ENCODE peak calls at places on chromosomes 3 and 15, in nine cellular contexts. One of them, this sample, is unnamed.

GRCh38 chr3:191290311-191291025 is 38.7 kb upstream of the CCDC50 start:
- DNase-seq in colonic mucosa: no peak
- DNase-seq in astrocyte of the spinal cord: peak
- DNase-seq in cardiac fibroblast: peak
- DNase-seq in HepG2: no peak
- DNase-seq in HFFc6: no peak
- DNase-seq in fibroblast of pulmonary artery: no peak
- DNase-seq in lower lobe of right lung: no peak
- DNase-seq in choroid plexus epithelial cell: peak
- DNase-seq in this sample: no peak

GRCh38 chr3:18712713-18713575 is 287.8 kb upstream of the SATB1 start:
- DNase-seq in colonic mucosa: no peak
- DNase-seq in astrocyte of the spinal cord: no peak
- DNase-seq in cardiac fibroblast: no peak
- DNase-seq in HepG2: no peak
- DNase-seq in HFFc6: no peak
- DNase-seq in fibroblast of pulmonary artery: no peak
- DNase-seq in lower lobe of right lung: no peak
- DNase-seq in choroid plexus epithelial cell: no peak
- DNase-seq in this sample: no peak

GRCh38 chr3:186239321-186239720 is 122.7 kb downstream of the DGKG start:
- DNase-seq in colonic mucosa: no peak
- DNase-seq in astrocyte of the spinal cord: peak
- DNase-seq in cardiac fibroblast: peak
- DNase-seq in HepG2: no peak
- DNase-seq in HFFc6: no peak
- DNase-seq in fibroblast of pulmonary artery: peak
- DNase-seq in lower lobe of right lung: no peak
- DNase-seq in choroid plexus epithelial cell: no peak
- DNase-seq in this sample: no peak

GRCh38 chr3:182618085-182618732 is 175.1 kb upstream of the ATP11B start:
- DNase-seq in colonic mucosa: no peak
- DNase-seq in astrocyte of the spinal cord: peak
- DNase-seq in cardiac fibroblast: peak
- DNase-seq in HepG2: peak
- DNase-seq in HFFc6: no peak
- DNase-seq in fibroblast of pulmonary artery: peak
- DNase-seq in lower lobe of right lung: no peak
- DNase-seq in choroid plexus epithelial cell: peak
- DNase-seq in this sample: no peak

GRCh38 chr3:53616330-53616729 is 121.9 kb downstream of the CACNA1D start:
- DNase-seq in colonic mucosa: no peak
- DNase-seq in astrocyte of the spinal cord: no peak
- DNase-seq in cardiac fibroblast: no peak
- DNase-seq in HepG2: no peak
- DNase-seq in HFFc6: no peak
- DNase-seq in fibroblast of pulmonary artery: no peak
- DNase-seq in lower lobe of right lung: no peak
- DNase-seq in choroid plexus epithelial cell: no peak
- DNase-seq in this sample: no peak

GRCh38 chr3:30538787-30539186 is 67.6 kb upstream of the TGFBR2 start:
- DNase-seq in colonic mucosa: no peak
- DNase-seq in astrocyte of the spinal cord: peak
- DNase-seq in cardiac fibroblast: peak
- DNase-seq in HepG2: no peak
- DNase-seq in HFFc6: peak
- DNase-seq in fibroblast of pulmonary artery: peak
- DNase-seq in lower lobe of right lung: no peak
- DNase-seq in choroid plexus epithelial cell: peak
- DNase-seq in this sample: no peak

GRCh38 chr3:66053009-66053782 is 14.5 kb upstream of the MAGI1 start:
- DNase-seq in colonic mucosa: no peak
- DNase-seq in astrocyte of the spinal cord: no peak
- DNase-seq in cardiac fibroblast: peak
- DNase-seq in HepG2: no peak
- DNase-seq in HFFc6: no peak
- DNase-seq in fibroblast of pulmonary artery: peak
- DNase-seq in lower lobe of right lung: peak
- DNase-seq in choroid plexus epithelial cell: peak
- DNase-seq in this sample: no peak

GRCh38 chr3:111418388-111418787 is 123.6 kb upstream of the CD96 start:
- DNase-seq in colonic mucosa: no peak
- DNase-seq in astrocyte of the spinal cord: no peak
- DNase-seq in cardiac fibroblast: no peak
- DNase-seq in HepG2: no peak
- DNase-seq in HFFc6: no peak
- DNase-seq in fibroblast of pulmonary artery: no peak
- DNase-seq in lower lobe of right lung: no peak
- DNase-seq in choroid plexus epithelial cell: no peak
- DNase-seq in this sample: no peak

GRCh38 chr3:187798531-187799520 is 53.6 kb upstream of the BCL6 start:
- DNase-seq in colonic mucosa: no peak
- DNase-seq in astrocyte of the spinal cord: no peak
- DNase-seq in cardiac fibroblast: no peak
- DNase-seq in HepG2: no peak
- DNase-seq in HFFc6: no peak
- DNase-seq in fibroblast of pulmonary artery: no peak
- DNase-seq in lower lobe of right lung: no peak
- DNase-seq in choroid plexus epithelial cell: no peak
- DNase-seq in this sample: no peak

GRCh38 chr3:71144525-71145253 is 438.8 kb downstream of the FOXP1 start:
- DNase-seq in colonic mucosa: no peak
- DNase-seq in astrocyte of the spinal cord: no peak
- DNase-seq in cardiac fibroblast: peak
- DNase-seq in HepG2: no peak
- DNase-seq in HFFc6: no peak
- DNase-seq in fibroblast of pulmonary artery: no peak
- DNase-seq in lower lobe of right lung: no peak
- DNase-seq in choroid plexus epithelial cell: no peak
- DNase-seq in this sample: no peak

GRCh38 chr3:135362889-135363288 is 567.8 kb downstream of the EPHB1 start:
- DNase-seq in colonic mucosa: no peak
- DNase-seq in astrocyte of the spinal cord: no peak
- DNase-seq in cardiac fibroblast: no peak
- DNase-seq in HepG2: no peak
- DNase-seq in HFFc6: no peak
- DNase-seq in fibroblast of pulmonary artery: no peak
- DNase-seq in lower lobe of right lung: no peak
- DNase-seq in choroid plexus epithelial cell: no peak
- DNase-seq in this sample: no peak

GRCh38 chr3:111547645-111548044 is 5.6 kb downstream of the CD96 start:
- DNase-seq in colonic mucosa: no peak
- DNase-seq in astrocyte of the spinal cord: no peak
- DNase-seq in cardiac fibroblast: no peak
- DNase-seq in HepG2: no peak
- DNase-seq in HFFc6: no peak
- DNase-seq in fibroblast of pulmonary artery: no peak
- DNase-seq in lower lobe of right lung: no peak
- DNase-seq in choroid plexus epithelial cell: no peak
- DNase-seq in this sample: no peak

GRCh38 chr3:170867552-170867951 is 2.4 kb downstream of the RPL22L1 start:
- DNase-seq in colonic mucosa: no peak
- DNase-seq in astrocyte of the spinal cord: no peak
- DNase-seq in cardiac fibroblast: no peak
- DNase-seq in HepG2: no peak
- DNase-seq in HFFc6: no peak
- DNase-seq in fibroblast of pulmonary artery: no peak
- DNase-seq in lower lobe of right lung: no peak
- DNase-seq in choroid plexus epithelial cell: no peak
- DNase-seq in this sample: no peak

GRCh38 chr3:14370719-14371572 is 31.5 kb upstream of the SLC6A6 start:
- DNase-seq in colonic mucosa: no peak
- DNase-seq in astrocyte of the spinal cord: no peak
- DNase-seq in cardiac fibroblast: no peak
- DNase-seq in HepG2: no peak
- DNase-seq in HFFc6: no peak
- DNase-seq in fibroblast of pulmonary artery: no peak
- DNase-seq in lower lobe of right lung: no peak
- DNase-seq in choroid plexus epithelial cell: no peak
- DNase-seq in this sample: no peak

GRCh38 chr3:122003112-122003511 is 18.9 kb downstream of the ILDR1 start:
- DNase-seq in colonic mucosa: no peak
- DNase-seq in astrocyte of the spinal cord: no peak
- DNase-seq in cardiac fibroblast: no peak
- DNase-seq in HepG2: no peak
- DNase-seq in HFFc6: no peak
- DNase-seq in fibroblast of pulmonary artery: no peak
- DNase-seq in lower lobe of right lung: no peak
- DNase-seq in choroid plexus epithelial cell: peak
- DNase-seq in this sample: no peak

GRCh38 chr3:3200632-3201212 is 21.2 kb upstream of the CRBN start:
- DNase-seq in colonic mucosa: peak
- DNase-seq in astrocyte of the spinal cord: peak
- DNase-seq in cardiac fibroblast: peak
- DNase-seq in HepG2: peak
- DNase-seq in HFFc6: peak
- DNase-seq in fibroblast of pulmonary artery: peak
- DNase-seq in lower lobe of right lung: no peak
- DNase-seq in choroid plexus epithelial cell: peak
- DNase-seq in this sample: no peak

GRCh38 chr3:132753946-132754345 is 31.7 kb upstream of the NPHP3 start:
- DNase-seq in colonic mucosa: no peak
- DNase-seq in astrocyte of the spinal cord: no peak
- DNase-seq in cardiac fibroblast: no peak
- DNase-seq in HepG2: no peak
- DNase-seq in HFFc6: no peak
- DNase-seq in fibroblast of pulmonary artery: no peak
- DNase-seq in lower lobe of right lung: no peak
- DNase-seq in choroid plexus epithelial cell: no peak
- DNase-seq in this sample: no peak

GRCh38 chr3:132758740-132759139 is 36.5 kb upstream of the NPHP3 start:
- DNase-seq in colonic mucosa: no peak
- DNase-seq in astrocyte of the spinal cord: no peak
- DNase-seq in cardiac fibroblast: no peak
- DNase-seq in HepG2: no peak
- DNase-seq in HFFc6: no peak
- DNase-seq in fibroblast of pulmonary artery: no peak
- DNase-seq in lower lobe of right lung: no peak
- DNase-seq in choroid plexus epithelial cell: no peak
- DNase-seq in this sample: no peak

GRCh38 chr3:132756108-132756650 is 34.0 kb upstream of the NPHP3 start:
- DNase-seq in colonic mucosa: no peak
- DNase-seq in astrocyte of the spinal cord: no peak
- DNase-seq in cardiac fibroblast: no peak
- DNase-seq in HepG2: no peak
- DNase-seq in HFFc6: no peak
- DNase-seq in fibroblast of pulmonary artery: no peak
- DNase-seq in lower lobe of right lung: no peak
- DNase-seq in choroid plexus epithelial cell: no peak
- DNase-seq in this sample: no peak
- TF ChIP-seq CTCF in colonic mucosa: no peak
- TF ChIP-seq CTCF in astrocyte of the spinal cord: no peak
- TF ChIP-seq CTCF in cardiac fibroblast: no peak
- TF ChIP-seq CTCF in HepG2: no peak
- TF ChIP-seq CTCF in HFFc6: no peak
- TF ChIP-seq CTCF in fibroblast of pulmonary artery: no peak
- TF ChIP-seq CTCF in lower lobe of right lung: no peak
- TF ChIP-seq CTCF in choroid plexus epithelial cell: no peak
- TF ChIP-seq CTCF in this sample: no peak

GRCh38 chr15:66611257-66612053 is 45.7 kb upstream of the LCTL start:
- DNase-seq in colonic mucosa: no peak
- DNase-seq in astrocyte of the spinal cord: no peak
- DNase-seq in cardiac fibroblast: no peak
- DNase-seq in HepG2: peak
- DNase-seq in HFFc6: no peak
- DNase-seq in fibroblast of pulmonary artery: no peak
- DNase-seq in lower lobe of right lung: peak
- DNase-seq in choroid plexus epithelial cell: no peak
- DNase-seq in this sample: no peak
- TF ChIP-seq CTCF in colonic mucosa: no peak
- TF ChIP-seq CTCF in astrocyte of the spinal cord: no peak
- TF ChIP-seq CTCF in cardiac fibroblast: no peak
- TF ChIP-seq CTCF in HepG2: no peak
- TF ChIP-seq CTCF in HFFc6: no peak
- TF ChIP-seq CTCF in fibroblast of pulmonary artery: no peak
- TF ChIP-seq CTCF in lower lobe of right lung: no peak
- TF ChIP-seq CTCF in choroid plexus epithelial cell: no peak
- TF ChIP-seq CTCF in this sample: no peak

DNA sequence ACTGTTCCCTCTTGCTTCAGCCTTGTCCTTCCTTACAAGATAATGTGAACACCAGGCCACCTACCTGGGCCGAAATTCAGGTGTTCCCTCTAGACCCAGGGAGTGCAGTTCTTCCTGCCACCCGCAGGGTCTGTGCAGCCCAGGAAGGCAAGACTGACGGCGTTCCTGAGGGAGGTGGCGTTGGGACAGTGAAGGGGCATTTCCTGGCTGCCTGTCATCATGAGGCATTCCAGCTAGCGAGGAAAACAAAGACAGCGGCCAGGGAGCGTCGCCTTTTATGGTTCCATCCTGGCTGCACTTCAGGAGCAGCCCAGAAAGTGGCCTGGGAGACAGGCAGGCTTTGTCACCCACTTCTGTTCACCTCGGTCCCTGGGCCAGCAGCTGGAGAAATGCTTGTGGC is 84.8 kb upstream of the WNT5A start:
- DNase-seq in colonic mucosa: peak
- DNase-seq in astrocyte of the spinal cord: no peak
- DNase-seq in cardiac fibroblast: peak
- DNase-seq in HepG2: peak
- DNase-seq in HFFc6: no peak
- DNase-seq in fibroblast of pulmonary artery: peak
- DNase-seq in lower lobe of right lung: peak
- DNase-seq in choroid plexus epithelial cell: no peak
- DNase-seq in this sample: peak
- TF ChIP-seq CTCF in colonic mucosa: no peak
- TF ChIP-seq CTCF in astrocyte of the spinal cord: no peak
- TF ChIP-seq CTCF in cardiac fibroblast: peak
- TF ChIP-seq CTCF in HepG2: no peak
- TF ChIP-seq CTCF in HFFc6: peak
- TF ChIP-seq CTCF in fibroblast of pulmonary artery: no peak
- TF ChIP-seq CTCF in lower lobe of right lung: peak
- TF ChIP-seq CTCF in choroid plexus epithelial cell: peak
- TF ChIP-seq CTCF in this sample: no peak

DNA sequence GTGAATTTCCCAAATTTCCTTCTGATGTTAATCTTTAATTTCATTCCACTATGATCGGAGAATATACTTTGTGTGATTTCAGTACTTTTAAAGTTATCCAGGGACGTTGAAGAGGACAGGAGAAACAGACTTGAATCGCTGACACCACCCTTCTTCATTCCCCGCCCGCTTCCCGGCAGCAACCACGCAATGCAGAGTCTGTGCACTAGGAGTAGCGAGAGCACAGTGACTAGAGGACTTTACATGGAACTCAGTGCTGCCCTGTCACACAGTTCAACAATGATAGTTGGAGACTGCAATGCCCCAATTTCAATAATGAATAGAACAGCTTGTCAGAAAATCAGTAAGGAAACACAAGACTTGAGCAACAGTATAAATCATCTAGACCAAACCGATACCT is 73.9 kb downstream of the RNF13 start:
- DNase-seq in colonic mucosa: no peak
- DNase-seq in astrocyte of the spinal cord: no peak
- DNase-seq in cardiac fibroblast: no peak
- DNase-seq in HepG2: no peak
- DNase-seq in HFFc6: no peak
- DNase-seq in fibroblast of pulmonary artery: no peak
- DNase-seq in lower lobe of right lung: no peak
- DNase-seq in choroid plexus epithelial cell: no peak
- DNase-seq in this sample: no peak
- TF ChIP-seq CTCF in colonic mucosa: no peak
- TF ChIP-seq CTCF in astrocyte of the spinal cord: no peak
- TF ChIP-seq CTCF in cardiac fibroblast: no peak
- TF ChIP-seq CTCF in HepG2: no peak
- TF ChIP-seq CTCF in HFFc6: no peak
- TF ChIP-seq CTCF in fibroblast of pulmonary artery: no peak
- TF ChIP-seq CTCF in lower lobe of right lung: no peak
- TF ChIP-seq CTCF in choroid plexus epithelial cell: no peak
- TF ChIP-seq CTCF in this sample: no peak

GRCh38 chr15:89361451-89362202 is 27.0 kb upstream of the POLG start:
- DNase-seq in colonic mucosa: peak
- DNase-seq in astrocyte of the spinal cord: peak
- DNase-seq in cardiac fibroblast: peak
- DNase-seq in HepG2: peak
- DNase-seq in HFFc6: peak
- DNase-seq in fibroblast of pulmonary artery: peak
- DNase-seq in lower lobe of right lung: peak
- DNase-seq in choroid plexus epithelial cell: peak
- DNase-seq in this sample: no peak
- TF ChIP-seq CTCF in colonic mucosa: no peak
- TF ChIP-seq CTCF in astrocyte of the spinal cord: no peak
- TF ChIP-seq CTCF in cardiac fibroblast: no peak
- TF ChIP-seq CTCF in HepG2: no peak
- TF ChIP-seq CTCF in HFFc6: no peak
- TF ChIP-seq CTCF in fibroblast of pulmonary artery: no peak
- TF ChIP-seq CTCF in lower lobe of right lung: no peak
- TF ChIP-seq CTCF in choroid plexus epithelial cell: no peak
- TF ChIP-seq CTCF in this sample: no peak